ENCODE peak calls at places on chromosomes 11 and 22, in four cellular contexts. S is stomach, Z is lower lobe of right lung, R is upper lobe of left lung. T is an unnamed sample.

GRCh38 chr22:39101226-39101625 is 4.2 kb downstream of the APOBEC3H start:
- DNase-seq in Z (no peak), R (no peak), S (no peak), T (peak; percentile 76)

GRCh38 chr11:99739464-99740089 is 718.8 kb downstream of the CNTN5 start:
- DNase-seq in Z (no peak), R (no peak), S (no peak), T (no peak)

GRCh38 chr11:45641961-45642360 is 23.5 kb downstream of the CHST1 start:
- DNase-seq in S (no peak), Z (no peak), R (no peak), T (no peak)

GRCh38 chr22:47056361-47056760 is 293.9 kb downstream of the TBC1D22A start:
- DNase-seq in Z (peak; percentile 29), R (no peak), S (no peak), T (peak; percentile 71)

GRCh38 chr11:15967966-15968365 is 388.4 kb downstream of the SOX6 start:
- DNase-seq in S (no peak), Z (no peak), R (no peak), T (no peak)

GRCh38 chr11:86160546-86161149 is 83.9 kb upstream of the EED start:
- DNase-seq in Z (no peak), S (no peak), R (no peak), T (no peak)

GRCh38 chr11:95156133-95156731 is 66.6 kb downstream of the ENDOD1 start:
- DNase-seq in R (no peak), S (no peak), Z (no peak), T (peak; percentile 58)

GRCh38 chr22:42714768-42715430 is 5.8 kb downstream of the A4GALT start:
- DNase-seq in S (no peak), R (no peak), Z (no peak), T (peak; percentile 65)

GRCh38 chr11:78901831-78902230 is 327.2 kb upstream of the NARS2 start:
- DNase-seq in S (no peak), R (no peak), Z (no peak), T (no peak)

GRCh38 chr11:121418625-121419114 is 33.4 kb upstream of the SORL1 start:
- DNase-seq in Z (peak; percentile 72), R (no peak), S (no peak), T (no peak)

GRCh38 chr11:113316251-113316650 is 1.9 kb downstream of the TTC12 start:
- DNase-seq in S (no peak), Z (no peak), R (no peak), T (no peak)

GRCh38 chr11:6568191-6568918 is 35.1 kb downstream of the RRP8 start:
- DNase-seq in R (no peak), Z (no peak), S (peak; percentile 66), T (peak; percentile 93)

GRCh38 chr11:119803139-119803538 is 74.1 kb upstream of the NECTIN1 start:
- DNase-seq in Z (peak; percentile 20), R (no peak), S (no peak), T (no peak)

GRCh38 chr11:119798656-119799055 is 69.7 kb upstream of the NECTIN1 start:
- DNase-seq in Z (peak; percentile 20), S (no peak), R (no peak), T (no peak)

GRCh38 chr11:119797736-119798135 is 68.7 kb upstream of the NECTIN1 start:
- DNase-seq in Z (peak; percentile 1), R (no peak), S (no peak), T (no peak)

GRCh38 chr11:119800171-119800570 is 71.2 kb upstream of the NECTIN1 start:
- DNase-seq in S (no peak), Z (peak; percentile 9), R (no peak), T (no peak)

GRCh38 chr11:119800619-119801018 is 71.6 kb upstream of the NECTIN1 start:
- DNase-seq in R (no peak), Z (peak; percentile 20), S (no peak), T (no peak)
- H3K27ac ChIP-seq in R (no peak overlapping the region), Z (no peak overlapping the region), S (no peak overlapping the region), T (no peak overlapping the region)

GRCh38 chr22:33917744-33918406 is 2.4 kb downstream of the LARGE1 start:
- DNase-seq in S (no peak), Z (no peak), R (no peak), T (no peak)
- H3K4me3 ChIP-seq in S (peak overlapping the region; percentile 72), Z (no peak overlapping the region), R (no peak overlapping the region), T (no peak overlapping the region)

GRCh38 chr11:19344661-19345518 is 104.1 kb upstream of the E2F8 start:
- DNase-seq in Z (peak; percentile 53), S (peak; percentile 55), R (peak; percentile 87), T (peak; percentile 95)

GRCh38 chr11:19347911-19348310 is 107.2 kb upstream of the E2F8 start:
- DNase-seq in Z (no peak), R (peak; percentile 16), S (no peak), T (peak; percentile 63)

GRCh38 chr11:19345519-19345847 is 104.7 kb upstream of the E2F8 start:
- DNase-seq in R (peak; percentile 88), S (no peak), Z (no peak), T (peak; percentile 87)

GRCh38 chr11:19349340-19350025 is 108.7 kb upstream of the E2F8 start:
- DNase-seq in S (no peak), Z (no peak), R (peak; percentile 18), T (no peak)

GRCh38 chr11:19345848-19346681 is 105.3 kb upstream of the E2F8 start:
- DNase-seq in Z (no peak), S (peak; percentile 34), R (peak; percentile 85), T (peak; percentile 90)
- TF ChIP-seq CTCF in Z (peak; percentile 23), S (no peak), R (no peak), T (no peak)

GRCh38 chr11:3089236-3090061 is 32.2 kb upstream of the CARS1 start:
- DNase-seq in S (no peak), Z (no peak), R (peak; percentile 80), T (peak; percentile 53)
- H3K27ac ChIP-seq in S (no peak overlapping the region), Z (no peak overlapping the region), R (no peak overlapping the region), T (no peak overlapping the region)

DNA sequence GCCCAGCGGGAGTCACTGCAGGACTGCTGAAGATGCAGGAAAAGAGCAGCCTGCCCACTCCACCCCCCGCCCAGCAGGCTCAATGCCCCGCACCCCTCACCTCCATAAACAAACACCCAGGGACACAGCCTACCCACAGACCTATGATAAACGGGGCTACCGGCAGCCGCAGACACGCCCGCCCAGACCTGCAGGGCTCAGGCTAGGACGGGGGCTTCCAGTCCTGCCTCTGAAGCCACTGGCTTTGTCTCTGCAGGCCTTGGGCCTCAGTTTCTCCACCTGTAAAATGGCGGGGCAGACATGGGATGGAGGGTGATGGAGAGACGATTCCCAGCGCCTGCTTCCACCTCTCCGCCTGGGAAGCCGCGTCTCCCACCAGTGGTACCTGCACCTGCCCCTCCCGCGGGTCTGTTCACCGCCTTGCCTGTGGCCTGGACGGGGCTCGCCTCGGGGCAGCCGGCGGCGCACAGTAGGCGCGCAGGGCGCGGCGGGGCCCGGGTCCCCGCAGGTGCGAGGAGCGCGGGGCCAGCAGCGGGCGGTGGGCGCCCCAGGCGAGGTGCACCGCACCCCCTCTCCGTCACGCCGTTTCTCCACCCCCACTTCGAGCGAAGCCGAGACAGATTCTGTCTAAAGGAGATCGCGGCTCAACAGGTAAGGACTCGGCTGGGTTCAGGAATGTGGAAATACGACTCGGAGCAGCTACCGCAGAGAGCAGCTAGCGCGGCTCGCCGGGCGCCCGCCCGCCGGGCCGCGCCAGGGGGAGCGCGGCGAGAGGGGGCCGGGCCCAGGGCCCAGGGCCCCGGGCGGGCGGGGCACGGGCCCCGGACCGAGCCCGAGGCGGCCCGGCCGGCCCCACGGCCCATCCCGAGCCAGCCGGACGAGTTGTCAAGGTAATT is 1.4 kb downstream of the WNT7B start:
- DNase-seq in S (no peak), Z (no peak), R (peak; percentile 86), T (peak; percentile 83)
- H3K4me3 ChIP-seq in S (no peak overlapping the region), Z (peak overlapping the region; percentile 38), R (peak overlapping the region; percentile 52), T (no peak overlapping the region)

GRCh38 chr11:94077568-94078293 is 50.9 kb upstream of the PANX1 start:
- DNase-seq in S (no peak), Z (peak; percentile 63), R (no peak), T (no peak)
- TF ChIP-seq CTCF in S (no peak), Z (no peak), R (no peak), T (no peak)

GRCh38 chr11:47270331-47271271 is 668 bp downstream of the MADD start:
- DNase-seq in Z (peak; percentile 39), S (no peak), R (no peak), T (peak; percentile 92)

GRCh38 chr11:47272706-47273105 is 2.8 kb downstream of the MADD start:
- DNase-seq in Z (no peak), R (no peak), S (no peak), T (peak; percentile 92)

GRCh38 chr11:47269829-47270305 is at the start of gene MADD:
- DNase-seq in S (peak; percentile 89), Z (peak; percentile 92), R (peak; percentile 98), T (peak; percentile 98)

GRCh38 chr11:47271961-47272661 is 2.2 kb downstream of the MADD start:
- DNase-seq in R (no peak), Z (no peak), S (peak; percentile 62), T (no peak)

GRCh38 chr11:47271328-47271727 is 1.4 kb downstream of the MADD start:
- DNase-seq in S (no peak), Z (no peak), R (no peak), T (no peak)
- H3K27ac ChIP-seq in S (peak overlapping the region; percentile 96), Z (peak overlapping the region; percentile 7), R (peak overlapping the region; percentile 95), T (no peak overlapping the region)